ENCODE peak calls at places on chromosomes 7 and 10, in six cellular contexts. R, P, H, A, V and S are unnamed samples.

GRCh38 chr7:34900891-34901493 is 136.3 kb downstream of the DPY19L1 start:
- DNase-seq in V (no peak), R (no peak), P (peak), A (no peak), H (peak), S (peak)

GRCh38 chr7:65342723-65343629 is 30.7 kb upstream of the ZNF92 start:
- DNase-seq in H (no peak), A (no peak), V (no peak), P (no peak), R (no peak), S (no peak)

GRCh38 chr10:58064714-58065528 is 202.8 kb downstream of the IPMK start:
- DNase-seq in P (peak), V (no peak), H (no peak), A (no peak), R (peak), S (no peak)

GRCh38 chr7:142380064-142380463 is 122.2 kb upstream of the PRSS58 start:
- DNase-seq in V (no peak), P (no peak), A (no peak), H (no peak), R (no peak), S (no peak)

GRCh38 chr7:114414151-114415053 is at the start of gene FOXP2:
- DNase-seq in V (no peak), A (no peak), R (no peak), H (no peak), P (peak), S (no peak)

GRCh38 chr10:60394444-60394843 is 4.8 kb upstream of the ANK3 start:
- DNase-seq in H (no peak), A (no peak), R (no peak), P (no peak), V (no peak), S (no peak)

GRCh38 chr7:150514748-150515222 is at the start of gene GIMAP7:
- DNase-seq in V (peak), H (peak), R (no peak), P (peak), A (no peak), S (no peak)

GRCh38 chr7:130814753-130815152 is 80.7 kb upstream of the KLF14 start:
- DNase-seq in H (no peak), P (no peak), A (no peak), V (no peak), R (peak), S (no peak)

GRCh38 chr10:94042001-94042813 is 48.5 kb downstream of the PLCE1 start:
- DNase-seq in A (no peak), R (peak), P (peak), H (no peak), V (no peak), S (no peak)

GRCh38 chr7:27099839-27100225 is 2.7 kb downstream of the HOXA2 start:
- DNase-seq in P (no peak), A (no peak), V (no peak), R (no peak), H (no peak), S (no peak)
- H3K27ac ChIP-seq in P (no peak), A (no peak), V (no peak), R (peak), H (no peak), S (no peak)

DNA sequence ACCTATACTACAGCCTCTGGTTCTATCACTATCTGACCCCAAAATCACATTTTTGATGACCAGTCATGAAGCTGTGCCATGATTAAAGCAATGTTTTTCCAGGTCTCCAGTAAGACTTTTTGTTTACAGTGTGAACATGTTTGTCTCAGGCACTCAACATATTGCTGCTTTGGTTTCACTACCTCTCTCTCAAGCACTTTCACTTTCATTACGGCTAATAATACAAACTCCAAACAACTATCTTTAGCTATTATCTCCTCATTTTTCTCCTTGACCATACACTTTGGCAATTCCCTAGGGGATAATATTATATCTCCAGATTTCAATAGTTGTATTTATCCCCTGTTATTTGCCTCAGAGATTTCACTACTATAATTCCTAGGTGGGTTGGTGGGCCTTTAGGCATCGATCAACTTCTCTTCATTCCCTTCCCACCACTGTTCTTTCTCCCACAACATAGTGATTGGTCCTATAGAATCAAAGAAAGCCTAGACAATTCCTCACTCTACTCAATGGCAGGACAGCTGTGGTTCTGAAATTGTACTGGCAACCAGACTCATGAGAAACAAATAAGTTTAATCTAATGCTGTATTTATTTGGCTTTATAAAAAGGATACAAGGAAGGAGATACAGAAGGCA is 261.4 kb upstream of the ZWINT start:
- DNase-seq in P (peak), V (no peak), H (no peak), R (no peak), A (no peak), S (no peak)
- H3K4me3 ChIP-seq in P (no peak), V (peak), H (peak), R (peak), A (peak), S (peak)

GRCh38 chr10:74586088-74586585 is 240.3 kb upstream of the KAT6B start:
- DNase-seq in P (peak), A (no peak), R (peak), H (no peak), V (peak), S (no peak)
- H3K27ac ChIP-seq in P (peak), A (peak), R (no peak), H (peak), V (peak), S (peak)

DNA sequence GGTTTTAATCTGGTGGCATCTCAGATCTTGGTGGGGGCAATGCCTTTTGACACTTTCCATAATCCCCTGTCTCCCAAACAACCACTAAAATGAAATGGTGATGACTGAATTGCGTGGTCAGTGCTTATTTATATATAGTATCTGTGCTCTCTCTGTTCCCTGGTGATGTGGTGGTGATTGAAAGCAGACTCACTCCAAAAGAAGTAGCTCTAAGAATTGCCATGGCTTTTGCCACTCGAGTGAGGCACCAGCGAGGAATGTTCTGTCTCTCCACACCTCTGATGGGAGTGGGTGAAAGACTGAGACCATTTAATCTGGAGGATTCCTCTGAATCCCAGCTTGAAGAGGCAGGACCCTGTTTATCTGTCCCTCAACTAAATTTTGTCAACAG is 2.8 kb downstream of the DUSP5 start:
- DNase-seq in V (peak), P (no peak), H (no peak), A (no peak), R (peak), S (peak)
- H3K4me3 ChIP-seq in V (no peak), P (peak), H (peak), A (peak), R (peak), S (no peak)

GRCh38 chr10:110429301-110429700 is 68.4 kb upstream of the DUSP5 start:
- DNase-seq in H (no peak), R (peak), V (no peak), A (no peak), P (no peak), S (no peak)

GRCh38 chr10:110426294-110427153 is 71.2 kb upstream of the DUSP5 start:
- DNase-seq in V (no peak), P (no peak), H (peak), R (no peak), A (no peak), S (peak)

GRCh38 chr10:110422548-110422947 is 75.2 kb upstream of the DUSP5 start:
- DNase-seq in A (no peak), H (no peak), P (no peak), R (no peak), V (no peak), S (no peak)

GRCh38 chr10:110423650-110424049 is 74.1 kb upstream of the DUSP5 start:
- DNase-seq in R (no peak), A (no peak), V (no peak), P (no peak), H (no peak), S (peak)

DNA sequence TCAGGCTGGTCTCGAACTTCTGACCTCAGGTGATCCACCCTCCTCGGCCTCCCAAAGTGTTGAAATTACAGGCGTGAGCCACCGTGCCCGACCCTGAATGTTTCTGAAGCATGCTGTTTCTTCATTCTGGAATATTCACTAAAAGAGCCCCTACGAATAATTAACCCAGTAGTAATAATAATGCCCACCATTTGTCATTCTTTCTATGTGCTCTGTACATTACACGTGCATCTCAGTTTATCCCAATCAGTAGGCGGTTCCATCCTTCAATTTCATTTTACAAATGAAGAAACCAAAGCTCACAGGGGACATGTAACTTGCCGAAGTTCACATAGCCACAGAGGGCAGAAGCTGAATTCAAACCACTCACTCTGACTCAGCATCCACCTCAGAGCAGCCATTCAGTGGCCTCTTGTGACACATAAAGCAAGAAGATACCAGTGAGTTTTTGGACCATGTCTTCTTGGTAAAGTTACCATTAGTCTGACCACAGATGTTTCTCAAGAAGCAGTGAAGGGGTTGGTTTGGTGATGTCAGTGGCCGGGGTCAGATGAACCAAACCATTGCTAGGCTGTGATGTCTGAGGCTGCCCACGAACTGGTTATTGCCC is 71.9 kb upstream of the DUSP5 start:
- DNase-seq in A (no peak), R (peak), V (no peak), H (no peak), P (peak), S (no peak)
- H3K27ac ChIP-seq in A (peak), R (peak), V (no peak), H (no peak), P (no peak), S (no peak)

GRCh38 chr7:44984478-44984758 is 5.6 kb upstream of the MYO1G start:
- DNase-seq in R (no peak), V (no peak), H (no peak), A (no peak), P (no peak), S (no peak)
- H3K4me3 ChIP-seq in R (peak), V (no peak), H (no peak), A (no peak), P (no peak), S (no peak)

GRCh38 chr10:112456533-112456932 is 9.5 kb downstream of the VTI1A start:
- DNase-seq in R (no peak), P (no peak), A (no peak), V (no peak), H (no peak), S (no peak)
- H3K27ac ChIP-seq in R (no peak), P (no peak), A (no peak), V (no peak), H (no peak), S (no peak)

GRCh38 chr10:125062244-125063208 is 97.8 kb downstream of the CTBP2 start:
- DNase-seq in A (no peak), P (no peak), H (peak), V (no peak), R (no peak), S (peak)

GRCh38 chr10:125060486-125060850 is 99.9 kb downstream of the CTBP2 start:
- DNase-seq in R (no peak), A (no peak), H (no peak), V (peak), P (no peak), S (no peak)

GRCh38 chr10:125060038-125060437 is 100.3 kb downstream of the CTBP2 start:
- DNase-seq in A (no peak), R (no peak), V (no peak), H (no peak), P (no peak), S (no peak)

GRCh38 chr10:125061557-125062243 is 98.7 kb downstream of the CTBP2 start:
- DNase-seq in H (no peak), P (no peak), V (no peak), R (no peak), A (no peak), S (no peak)

GRCh38 chr10:125060851-125061556 is 99.4 kb downstream of the CTBP2 start:
- DNase-seq in A (peak), V (peak), P (peak), R (peak), H (peak), S (peak)
- H3K4me3 ChIP-seq in A (peak), V (peak), P (no peak), R (no peak), H (no peak), S (peak)